ENCODE peak calls at places on chromosome 22, in four cellular contexts. D is cardiac fibroblast, F is heart right ventricle, P is AG04449. H is an unnamed sample.

GRCh38 chr22:30204742-30205111 is 41.8 kb downstream of the LIF start:
- DNase-seq in P (peak; percentile 31), F (no peak), D (peak; percentile 78), H (peak; percentile 70)

GRCh38 chr22:22576244-22576988 is 17.4 kb upstream of the PRAME start:
- DNase-seq in F (peak; percentile 44), D (peak; percentile 54), P (no peak), H (peak; percentile 3)

GRCh38 chr22:45083659-45084305 is 74.0 kb upstream of the PHF21B start:
- DNase-seq in P (no peak), F (no peak), D (peak; percentile 78), H (peak; percentile 34)

GRCh38 chr22:39144101-39144815 is 8.2 kb downstream of the CBX7 start:
- DNase-seq in D (peak; percentile 27), F (peak; percentile 39), P (no peak), H (no peak)

GRCh38 chr22:35451602-35452001 is 51.7 kb downstream of the MCM5 start:
- DNase-seq in D (no peak), F (no peak), P (no peak), H (no peak)

GRCh38 chr22:17944205-17944725 is 80.1 kb downstream of the MICAL3 start:
- DNase-seq in F (no peak), P (no peak), D (no peak), H (no peak)

GRCh38 chr22:35411112-35411511 is 11.2 kb downstream of the MCM5 start:
- DNase-seq in F (peak; percentile 23), D (no peak), P (no peak), H (no peak)

GRCh38 chr22:22696104-22696503 is 51.7 kb downstream of the GGTLC2 start:
- DNase-seq in P (no peak), F (no peak), D (no peak), H (no peak)

GRCh38 chr22:48695731-48696305 is 1131.9 kb downstream of the BRD1 start:
- DNase-seq in P (no peak), D (no peak), F (no peak), H (no peak)

GRCh38 chr22:34765115-34765514 is 300.8 kb upstream of the ISX start:
- DNase-seq in P (no peak), D (no peak), F (no peak), H (no peak)

GRCh38 chr22:23751441-23751996 is 607 bp upstream of the ZNF70 start:
- DNase-seq in F (peak; percentile 41), P (no peak), D (no peak), H (no peak)

GRCh38 chr22:49078076-49078710 is 749.5 kb downstream of the BRD1 start:
- DNase-seq in P (no peak), F (no peak), D (no peak), H (no peak)

GRCh38 chr22:43268261-43268660 is 74.9 kb downstream of the SCUBE1 start:
- DNase-seq in F (no peak), D (no peak), P (no peak), H (no peak)

GRCh38 chr22:48709453-48709852 is 1118.2 kb downstream of the BRD1 start:
- DNase-seq in P (no peak), D (no peak), F (no peak), H (no peak)

GRCh38 chr22:35024364-35024692 is 41.6 kb upstream of the ISX start:
- DNase-seq in P (no peak), F (no peak), D (no peak), H (no peak)

GRCh38 chr22:22450343-22450839 is 58.2 kb downstream of the ZNF280B start:
- DNase-seq in P (no peak), F (peak; percentile 5), D (no peak), H (no peak)

GRCh38 chr22:30235687-30236170 is 10.8 kb downstream of the LIF start:
- DNase-seq in P (peak; percentile 90), F (no peak), D (no peak), H (peak; percentile 95)

GRCh38 chr22:46023558-46023981 is 46.6 kb upstream of the WNT7B start:
- DNase-seq in P (no peak), D (peak; percentile 26), F (no peak), H (no peak)

GRCh38 chr22:36349726-36350125 is 38.0 kb downstream of the MYH9 start:
- DNase-seq in P (no peak), F (no peak), D (peak; percentile 59), H (peak; percentile 77)

GRCh38 chr22:42368379-42369249 is 63.6 kb downstream of the NFAM1 start:
- DNase-seq in P (no peak), D (no peak), F (no peak), H (no peak)

GRCh38 chr22:49968313-49968830 is 7.8 kb downstream of the PIM3 start:
- DNase-seq in D (no peak), P (no peak), F (no peak), H (no peak)

GRCh38 chr22:49331223-49331815 is 496.4 kb downstream of the BRD1 start:
- DNase-seq in P (no peak), D (no peak), F (no peak), H (no peak)

GRCh38 chr22:23913306-23913660 is 19.1 kb downstream of the MIF start:
- DNase-seq in F (no peak), D (no peak), P (no peak), H (no peak)

GRCh38 chr22:49487950-49488349 is 339.7 kb downstream of the BRD1 start:
- DNase-seq in P (no peak), F (no peak), D (no peak), H (no peak)

GRCh38 chr22:45903355-45904149 is 73.4 kb downstream of the WNT7B start:
- DNase-seq in F (no peak), D (peak; percentile 59), P (peak; percentile 16), H (peak; percentile 53)

GRCh38 chr22:35399114-35399677 is 744 bp upstream of the MCM5 start:
- DNase-seq in D (no peak), F (no peak), P (no peak), H (no peak)

GRCh38 chr22:49152146-49152929 is 675.3 kb downstream of the BRD1 start:
- DNase-seq in F (no peak), P (no peak), D (no peak), H (no peak)

GRCh38 chr22:49553076-49553475 is 274.6 kb downstream of the BRD1 start:
- DNase-seq in P (no peak), F (no peak), D (no peak), H (no peak)

GRCh38 chr22:44181912-44182590 is 1.3 kb downstream of the PARVG start:
- DNase-seq in F (no peak), D (no peak), P (no peak), H (no peak)

DNA sequence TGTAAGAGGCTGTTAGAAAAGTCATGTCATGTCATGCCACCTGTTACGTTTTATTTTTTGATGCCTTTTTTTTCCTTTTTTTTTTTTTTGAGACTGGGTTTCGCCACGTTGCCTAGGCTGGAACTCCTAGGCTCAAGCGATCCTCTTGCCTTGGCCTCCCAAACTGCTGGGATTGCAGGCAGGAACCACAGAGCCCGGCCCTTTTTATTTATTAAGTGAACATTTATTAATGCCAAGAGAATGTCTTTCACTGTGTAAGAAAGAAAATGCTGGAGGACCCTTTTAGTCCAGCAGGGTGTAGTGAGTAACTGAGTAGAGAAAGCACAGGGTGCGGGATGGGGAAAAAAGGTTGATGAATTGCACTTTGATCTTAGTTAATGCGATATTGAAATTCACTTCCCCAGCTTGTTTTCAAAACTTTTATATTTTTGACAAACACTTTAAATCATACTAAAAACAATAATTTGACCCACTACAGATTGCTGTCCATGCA is 2.3 kb upstream of the XBP1 start:
- DNase-seq in F (no peak), P (no peak), D (no peak), H (no peak)
- TF ChIP-seq CTCF in F (no peak), P (no peak), D (no peak), H (no peak)

GRCh38 chr22:27796829-27797792 is 4.4 kb downstream of the MN1 start:
- DNase-seq in P (no peak), D (no peak), F (no peak), H (no peak)
- H3K4me3 ChIP-seq in P (no peak overlapping the region), D (peak overlapping the region; percentile 85), F (peak overlapping the region; percentile 80), H (peak overlapping the region; percentile 76)

DNA sequence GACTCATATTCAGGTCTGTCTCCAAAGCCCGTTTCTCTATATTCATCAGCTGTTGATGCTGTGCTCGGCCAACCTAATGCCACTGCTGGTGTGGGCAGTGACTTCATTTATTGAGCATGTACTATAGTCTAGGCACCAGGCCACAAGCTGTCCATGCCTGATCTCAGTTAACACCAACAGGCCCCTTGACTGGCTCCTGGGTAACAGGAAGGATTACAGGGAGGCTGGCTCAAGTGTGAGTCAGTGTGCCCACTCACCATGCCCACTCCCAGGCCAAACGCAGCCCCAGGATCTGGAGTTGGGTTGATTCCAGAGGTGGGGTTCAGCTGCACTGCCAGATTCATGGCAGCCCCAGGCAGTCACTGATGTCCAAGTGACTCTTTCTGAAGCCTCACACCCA is 8.6 kb upstream of the CRYBB2 start:
- DNase-seq in P (no peak), D (no peak), F (no peak), H (no peak)
- TF ChIP-seq CTCF in P (no peak), D (no peak), F (no peak), H (no peak)

GRCh38 chr22:41360126-41360525 is 21.6 kb upstream of the TEF start:
- DNase-seq in P (no peak), D (no peak), F (no peak), H (no peak)
- H3K4me3 ChIP-seq in P (no peak overlapping the region), D (no peak overlapping the region), F (no peak overlapping the region), H (no peak overlapping the region)

GRCh38 chr22:26597026-26597425 is 7.1 kb upstream of the TPST2 start:
- DNase-seq in P (no peak), D (no peak), F (no peak), H (no peak)
- TF ChIP-seq CTCF in P (no peak), D (no peak), F (no peak), H (no peak)

GRCh38 chr22:37983860-37984791 is at the start of gene SOX10:
- DNase-seq in D (no peak), P (no peak), F (no peak), H (no peak)
- H3K4me3 ChIP-seq in D (no peak within 1 kb of the TSS), P (no peak within 1 kb of the TSS), F (no peak within 1 kb of the TSS), H (no peak within 1 kb of the TSS)

DNA sequence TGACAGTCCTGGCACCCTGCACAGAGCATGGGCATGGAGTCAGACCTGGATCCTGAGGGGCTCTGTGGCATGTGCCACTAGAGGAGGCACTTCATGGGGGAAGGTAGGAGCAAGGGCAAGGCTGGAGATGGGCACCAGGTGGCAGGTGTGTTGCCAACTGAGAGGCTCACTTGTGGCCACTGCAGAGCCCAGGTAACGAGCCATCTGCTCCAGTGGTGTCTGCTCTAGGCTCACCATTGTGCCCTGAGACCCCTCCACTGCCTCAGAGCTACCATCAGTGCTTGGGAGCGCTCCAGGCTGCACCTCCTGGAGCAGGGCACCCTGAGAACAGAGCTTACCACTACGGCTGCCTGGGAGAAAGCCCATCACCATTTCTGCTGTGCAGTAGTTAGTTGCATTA is 1.3 kb upstream of the ZDHHC8 start:
- DNase-seq in P (no peak), F (no peak), D (no peak), H (no peak)
- TF ChIP-seq CTCF in P (no peak), F (no peak), D (no peak), H (no peak)